ENCODE peak calls at places on chromosomes 12 and 14, in six cellular contexts. L is dorsolateral prefrontal cortex, K is A549, X is HL-60, O is HepG2, R is GM12878. H is an unnamed sample.

GRCh38 chr14:32075636-32076277 is 1.3 kb upstream of the ARHGAP5 start:
- DNase-seq in L (no peak), K (peak), X (no peak), O (peak), R (no peak), H (peak)

GRCh38 chr14:94640721-94641631 is 28.8 kb downstream of the SERPINA3 start:
- DNase-seq in L (no peak), K (no peak), X (no peak), O (no peak), R (no peak), H (no peak)

GRCh38 chr12:24015771-24016170 is 66.3 kb upstream of the SOX5 start:
- DNase-seq in L (no peak), K (no peak), X (no peak), O (no peak), R (no peak), H (no peak)

GRCh38 chr14:89792489-89793366 is 161.8 kb downstream of the EFCAB11 start:
- DNase-seq in L (no peak), K (no peak), X (no peak), O (no peak), R (no peak), H (no peak)

GRCh38 chr12:110937104-110937641 is 16.8 kb upstream of the MYL2 start:
- DNase-seq in L (no peak), K (peak), X (peak), O (peak), R (no peak), H (peak)

GRCh38 chr12:11779286-11779685 is 129.8 kb downstream of the ETV6 start:
- DNase-seq in L (no peak), K (no peak), X (no peak), O (no peak), R (peak), H (no peak)

GRCh38 chr12:127363392-127363791 is 903.6 kb upstream of the TMEM132C start:
- DNase-seq in L (no peak), K (no peak), X (peak), O (no peak), R (no peak), H (no peak)

GRCh38 chr12:68259318-68259940 is 6.0 kb upstream of the IL22 start:
- DNase-seq in L (no peak), K (no peak), X (no peak), O (no peak), R (peak), H (no peak)

GRCh38 chr12:107405436-107405835 is 280.2 kb upstream of the PWP1 start:
- DNase-seq in L (peak), K (no peak), X (no peak), O (no peak), R (no peak), H (no peak)

GRCh38 chr12:68253504-68253903 is at the start of gene IL22:
- DNase-seq in L (no peak), K (no peak), X (no peak), O (no peak), R (no peak), H (no peak)

GRCh38 chr12:102462803-102463499 is 17.4 kb downstream of the IGF1 start:
- DNase-seq in L (no peak), K (no peak), X (no peak), O (no peak), R (no peak), H (no peak)

GRCh38 chr12:100991059-100991562 is 196.5 kb downstream of the ANO4 start:
- DNase-seq in L (no peak), K (no peak), X (no peak), O (no peak), R (no peak), H (no peak)

GRCh38 chr14:69625299-69626131 is 14.1 kb downstream of the SUSD6 start:
- DNase-seq in L (peak), K (no peak), X (peak), O (no peak), R (peak), H (peak)

GRCh38 chr14:19878029-19878642 is 3.2 kb downstream of the OR4K2 start:
- DNase-seq in L (no peak), K (no peak), X (no peak), O (peak), R (no peak), H (no peak)

GRCh38 chr12:120847392-120848157 is 56.6 kb downstream of the SPPL3 start:
- DNase-seq in L (no peak), K (no peak), X (peak), O (no peak), R (peak), H (no peak)

GRCh38 chr14:64838656-64839055 is 41.1 kb downstream of the SPTB start:
- DNase-seq in L (no peak), K (no peak), X (no peak), O (no peak), R (no peak), H (no peak)

GRCh38 chr12:44875954-44876553 is at the start of gene NELL2:
- DNase-seq in L (no peak), K (peak), X (no peak), O (no peak), R (no peak), H (peak)

GRCh38 chr12:126663304-126664094 is 1598.3 kb downstream of the AACS start:
- DNase-seq in L (no peak), K (peak), X (peak), O (peak), R (no peak), H (no peak)

GRCh38 chr12:131129839-131130238 is 176.1 kb downstream of the ADGRD1 start:
- DNase-seq in L (peak), K (no peak), X (no peak), O (no peak), R (no peak), H (no peak)

GRCh38 chr14:76984297-76984696 is 44.2 kb downstream of the IRF2BPL start:
- DNase-seq in L (no peak), K (no peak), X (no peak), O (no peak), R (no peak), H (no peak)

GRCh38 chr14:67575684-67576083 is 24.4 kb downstream of the PIGH start:
- DNase-seq in L (no peak), K (no peak), X (no peak), O (no peak), R (no peak), H (no peak)

GRCh38 chr12:52175411-52176350 is 16.1 kb downstream of the KRT80 start:
- DNase-seq in L (no peak), K (no peak), X (no peak), O (peak), R (no peak), H (no peak)

GRCh38 chr12:68210875-68211274 is 14.7 kb downstream of the IL26 start:
- DNase-seq in L (no peak), K (no peak), X (no peak), O (no peak), R (no peak), H (no peak)

GRCh38 chr12:18130855-18131254 is 40.9 kb upstream of the RERGL start:
- DNase-seq in L (no peak), K (no peak), X (no peak), O (no peak), R (no peak), H (no peak)

GRCh38 chr12:128009108-128009507 is 257.9 kb upstream of the TMEM132C start:
- DNase-seq in L (no peak), K (no peak), X (no peak), O (no peak), R (no peak), H (no peak)

GRCh38 chr12:112458751-112459150 is 40.0 kb downstream of the PTPN11 start:
- DNase-seq in L (no peak), K (no peak), X (no peak), O (no peak), R (no peak), H (no peak)
- H3K27ac ChIP-seq in L (no peak), K (no peak), X (no peak), O (no peak), R (no peak), H (no peak)

DNA sequence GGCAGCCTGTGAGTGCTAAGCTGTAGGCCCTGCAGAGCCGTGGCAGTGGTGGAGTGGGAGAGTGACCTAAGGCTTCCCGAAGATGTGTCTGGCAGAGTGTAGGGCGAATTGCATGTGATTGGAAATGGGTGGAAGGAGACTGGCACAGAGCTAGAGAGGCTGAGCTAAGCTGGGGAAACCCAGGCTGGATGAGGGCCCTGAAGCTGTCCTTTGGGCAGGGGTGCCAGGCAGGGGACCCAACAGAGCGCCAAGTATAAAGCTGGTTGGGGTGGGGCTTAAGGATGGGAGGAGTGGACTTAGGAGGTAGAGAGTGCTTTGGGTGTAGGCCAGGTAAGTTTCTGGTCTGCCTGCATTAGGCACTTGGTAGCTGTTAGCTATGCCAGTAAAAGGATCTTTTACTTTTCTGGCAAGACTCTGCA is 47.9 kb downstream of the WDR20 start:
- DNase-seq in L (no peak), K (no peak), X (no peak), O (no peak), R (no peak), H (no peak)
- H3K4me3 ChIP-seq in L (no peak), K (no peak), X (no peak), O (no peak), R (no peak), H (no peak)

GRCh38 chr14:105290598-105291356 is 10.0 kb downstream of the BRF1 start:
- DNase-seq in L (no peak), K (no peak), X (peak), O (no peak), R (no peak), H (no peak)
- TF ChIP-seq CTCF in L (no peak), K (no peak), X (no peak), O (peak), R (peak), H (no peak)

DNA sequence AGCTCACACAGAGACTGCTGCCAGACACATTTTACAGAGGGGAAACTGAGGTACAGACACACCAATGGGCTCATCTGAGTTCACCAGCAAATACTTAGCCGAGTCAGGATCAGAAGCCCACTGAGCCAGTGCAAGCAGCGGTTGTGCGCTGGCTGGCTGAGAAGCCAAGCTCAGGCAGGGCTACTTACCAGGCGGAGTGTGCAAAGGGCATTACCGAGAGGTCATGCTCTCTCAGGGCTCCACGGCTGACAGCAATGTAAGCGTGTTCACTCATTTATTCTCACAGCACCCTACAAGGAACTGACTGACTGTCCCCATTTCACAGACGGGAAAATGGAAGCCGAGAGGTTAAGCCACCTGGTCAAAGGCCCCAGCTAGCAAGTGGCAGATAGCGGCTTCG is 63.7 kb downstream of the RFLNA start:
- DNase-seq in L (no peak), K (no peak), X (no peak), O (no peak), R (no peak), H (no peak)
- H3K27ac ChIP-seq in L (peak), K (no peak), X (no peak), O (no peak), R (no peak), H (no peak)

GRCh38 chr12:93466625-93467350 is 526 bp upstream of the MRPL42 start:
- DNase-seq in L (peak), K (no peak), X (no peak), O (no peak), R (no peak), H (no peak)
- H3K4me3 ChIP-seq in L (peak), K (no peak), X (peak), O (peak), R (no peak), H (peak)

GRCh38 chr14:72802588-72802946 is 91.3 kb downstream of the DPF3 start:
- DNase-seq in L (no peak), K (no peak), X (no peak), O (no peak), R (no peak), H (no peak)
- TF ChIP-seq CTCF in L (no peak), K (no peak), X (no peak), O (no peak), R (no peak), H (no peak)